ENCODE peak calls at places on chromosome 21, in eight cellular contexts. N is ascending aorta, E is pancreas, A is body of pancreas, V is breast epithelium, U is fibroblast of lung, I is kidney, D is heart right ventricle. H is an unnamed sample.
A peak's percentile ranks its signal among the peaks of the same experiment; 100 is the strongest.

GRCh38 chr21:27740084-27740483 is 773.2 kb upstream of the ADAMTS5 start:
- DNase-seq in N (no peak), E (no peak), A (no peak), V (no peak), U (no peak), I (no peak), D (no peak), H (no peak)

GRCh38 chr21:28240586-28240985 is 752.1 kb downstream of the LTN1 start:
- DNase-seq in N (no peak), E (no peak), A (no peak), V (no peak), U (peak; percentile 88), I (no peak), D (no peak), H (no peak)

GRCh38 chr21:15066231-15066577 is 1.4 kb upstream of the NRIP1 start:
- DNase-seq in N (no peak), E (no peak), A (no peak), V (no peak), U (peak; percentile 30), I (no peak), D (no peak), H (no peak)

GRCh38 chr21:16587141-16587570 is 857.4 kb downstream of the USP25 start:
- DNase-seq in N (peak; percentile 10), E (peak; percentile 76), A (peak; percentile 70), V (no peak), U (peak; percentile 77), I (no peak), D (peak; percentile 50), H (no peak)

GRCh38 chr21:19913995-19914394 is 1084.2 kb upstream of the NCAM2 start:
- DNase-seq in N (no peak), E (no peak), A (no peak), V (no peak), U (no peak), I (no peak), D (no peak), H (no peak)

GRCh38 chr21:21232320-21232719 is 234.1 kb downstream of the NCAM2 start:
- DNase-seq in N (no peak), E (no peak), A (no peak), V (no peak), U (peak; percentile 83), I (no peak), D (no peak), H (no peak)

GRCh38 chr21:20404915-20405314 is 593.3 kb upstream of the NCAM2 start:
- DNase-seq in N (no peak), E (no peak), A (no peak), V (no peak), U (no peak), I (no peak), D (no peak), H (no peak)

GRCh38 chr21:31107871-31108270 is 69.6 kb upstream of the KRTAP19-8 start:
- DNase-seq in N (no peak), E (no peak), A (peak; percentile 32), V (no peak), U (no peak), I (no peak), D (no peak), H (no peak)

GRCh38 chr21:32456497-32456918 is 44.0 kb downstream of the EVA1C start:
- DNase-seq in N (no peak), E (no peak), A (peak; percentile 20), V (no peak), U (peak; percentile 83), I (no peak), D (no peak), H (no peak)

GRCh38 chr21:15182731-15183130 is 117.9 kb upstream of the NRIP1 start:
- DNase-seq in N (no peak), E (no peak), A (no peak), V (no peak), U (no peak), I (no peak), D (no peak), H (no peak)

GRCh38 chr21:39676054-39676771 is 63.5 kb downstream of the B3GALT5 start:
- DNase-seq in N (no peak), E (no peak), A (peak; percentile 57), V (no peak), U (no peak), I (no peak), D (peak; percentile 41), H (no peak)

GRCh38 chr21:16594191-16594590 is 864.4 kb downstream of the USP25 start:
- DNase-seq in N (no peak), E (no peak), A (no peak), V (no peak), U (no peak), I (no peak), D (no peak), H (no peak)

GRCh38 chr21:32301596-32301995 is 2.9 kb downstream of the MRAP start:
- DNase-seq in N (no peak), E (no peak), A (no peak), V (no peak), U (no peak), I (no peak), D (no peak), H (no peak)

GRCh38 chr21:15298306-15298705 is 233.5 kb upstream of the NRIP1 start:
- DNase-seq in N (no peak), E (no peak), A (no peak), V (no peak), U (no peak), I (no peak), D (no peak), H (no peak)

GRCh38 chr21:27219068-27219467 is 252.2 kb upstream of the ADAMTS5 start:
- DNase-seq in N (no peak), E (no peak), A (no peak), V (no peak), U (peak; percentile 64), I (no peak), D (no peak), H (no peak)

GRCh38 chr21:34558166-34558565 is 46.2 kb upstream of the KCNE1 start:
- DNase-seq in N (no peak), E (no peak), A (no peak), V (no peak), U (no peak), I (no peak), D (no peak), H (no peak)

GRCh38 chr21:34560021-34560420 is 48.0 kb upstream of the KCNE1 start:
- DNase-seq in N (no peak), E (no peak), A (no peak), V (no peak), U (no peak), I (no peak), D (no peak), H (no peak)

GRCh38 chr21:34558960-34559631 is 47.1 kb upstream of the KCNE1 start:
- DNase-seq in N (no peak), E (no peak), A (no peak), V (no peak), U (no peak), I (no peak), D (no peak), H (no peak)

GRCh38 chr21:34557261-34557660 is 45.3 kb upstream of the KCNE1 start:
- DNase-seq in N (no peak), E (no peak), A (no peak), V (no peak), U (no peak), I (no peak), D (no peak), H (no peak)

DNA sequence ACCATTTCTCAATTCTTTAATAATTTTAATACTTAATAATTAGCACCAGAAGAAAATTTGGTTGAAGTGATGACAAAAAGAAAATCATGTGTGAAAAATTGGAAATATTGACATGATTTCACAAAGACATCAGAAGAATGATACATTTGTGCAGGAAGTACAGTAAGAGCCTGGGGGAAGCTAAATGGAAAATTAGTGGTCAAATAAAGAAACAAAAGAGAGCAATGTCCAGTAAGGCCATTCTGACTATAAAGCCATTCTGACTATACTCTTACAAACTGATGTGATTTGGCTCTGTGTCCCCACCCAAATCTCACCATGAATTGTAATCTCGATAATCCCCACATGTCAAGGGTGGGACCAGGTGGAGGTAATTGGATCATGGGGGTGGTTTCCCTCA is 48.6 kb upstream of the KCNE1 start:
- DNase-seq in N (no peak), E (no peak), A (no peak), V (no peak), U (no peak), I (no peak), D (no peak), H (no peak)
- TF ChIP-seq CTCF in N (no peak), E (no peak), A (no peak), V (no peak), U (no peak), I (no peak), D (no peak), H (no peak)

GRCh38 chr21:46397211-46397905 is 61.3 kb upstream of the DIP2A start:
- DNase-seq in N (no peak), E (no peak), A (no peak), V (no peak), U (no peak), I (no peak), D (no peak), H (peak; percentile 64)

GRCh38 chr21:46397993-46398392 is 60.7 kb upstream of the DIP2A start:
- DNase-seq in N (no peak), E (no peak), A (no peak), V (no peak), U (no peak), I (no peak), D (no peak), H (peak; percentile 68)

GRCh38 chr21:46399686-46400085 is 59.0 kb upstream of the DIP2A start:
- DNase-seq in N (no peak), E (no peak), A (no peak), V (no peak), U (no peak), I (no peak), D (no peak), H (peak; percentile 16)

GRCh38 chr21:46401186-46401910 is 57.3 kb upstream of the DIP2A start:
- DNase-seq in N (no peak), E (no peak), A (no peak), V (no peak), U (no peak), I (peak; percentile 37), D (no peak), H (peak; percentile 37)

DNA sequence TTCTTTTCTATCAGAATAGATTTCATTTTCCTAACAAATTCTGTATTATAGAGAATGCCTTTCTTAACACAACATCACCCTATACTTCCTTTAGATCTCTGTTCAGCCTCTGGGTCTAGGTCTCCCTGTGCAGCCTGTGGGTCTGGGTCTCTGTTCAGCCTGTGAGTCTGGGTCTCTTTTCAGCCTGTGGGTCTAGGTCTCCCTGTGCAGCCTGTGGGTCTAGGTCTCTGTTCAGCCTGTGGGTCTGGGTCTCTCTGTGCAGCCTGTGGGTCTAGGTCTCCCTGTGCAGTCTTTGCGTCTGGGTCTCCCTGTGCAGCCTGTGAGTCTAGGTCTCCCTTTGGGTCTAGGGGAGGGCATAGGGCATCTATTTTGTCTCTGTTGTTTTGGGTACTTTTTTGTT is 59.6 kb upstream of the DIP2A start:
- DNase-seq in N (no peak), E (no peak), A (no peak), V (no peak), U (no peak), I (no peak), D (no peak), H (no peak)
- H3K36me3 ChIP-seq in N (peaks cover 27% of the 10 kb centered on the region), E (peaks cover 21% of the 10 kb centered on the region), A (no peaks in the 10 kb centered on the region), V (peaks cover 14% of the 10 kb centered on the region), U (peaks cover 27% of the 10 kb centered on the region), I (peaks cover 11% of the 10 kb centered on the region), D (peaks cover 87% of the 10 kb centered on the region), H (no peaks in the 10 kb centered on the region)

GRCh38 chr21:36727886-36728285 is 29.0 kb downstream of the SIM2 start:
- DNase-seq in N (no peak), E (no peak), A (no peak), V (no peak), U (no peak), I (no peak), D (no peak), H (peak; percentile 19)
- TF ChIP-seq CTCF in N (no peak), E (no peak), A (no peak), V (no peak), U (no peak), I (no peak), D (no peak), H (no peak)

GRCh38 chr21:37507716-37508115 is 141.1 kb downstream of the DYRK1A start:
- DNase-seq in N (no peak), E (no peak), A (no peak), V (no peak), U (no peak), I (no peak), D (no peak), H (no peak)
- H3K36me3 ChIP-seq in N (peaks cover 63% of the 10 kb centered on the region), E (peaks cover 69% of the 10 kb centered on the region), A (no peaks in the 10 kb centered on the region), V (peaks cover 15% of the 10 kb centered on the region), U (peaks cover 5% of the 10 kb centered on the region), I (peaks cover 59% of the 10 kb centered on the region), D (peaks cover 100% of the 10 kb centered on the region), H (peaks cover 81% of the 10 kb centered on the region)